ENCODE peak calls at places on chromosomes 3 and 15, in four cellular contexts. O is frontal cortex; A is stimulated activated CD4-positive, alpha-beta T cell treated with anti-CD3 and anti-CD28 coated beads, Interleukin-2, amount 100 ng/mL, for 24 hours; F is left ventricle myocardium superior. B is an unnamed sample.

GRCh38 chr3:99526927-99527326 is 111.5 kb upstream of the COL8A1 start:
- DNase-seq in F (no peak), A (no peak), O (no peak), B (no peak)

GRCh38 chr3:171772427-171773056 is 37.7 kb downstream of the PLD1 start:
- DNase-seq in F (peak; percentile 49), A (peak; percentile 55), O (peak; percentile 48), B (no peak)

GRCh38 chr3:186965141-186965879 is 35.0 kb downstream of the ST6GAL1 start:
- DNase-seq in A (no peak), O (no peak), F (no peak), B (no peak)

GRCh38 chr3:104198136-104198535 is 1168.6 kb upstream of the ALCAM start:
- DNase-seq in F (no peak), O (no peak), A (no peak), B (no peak)

GRCh38 chr3:385151-385550 is 188.6 kb downstream of the CHL1 start:
- DNase-seq in F (no peak), O (no peak), A (no peak), B (no peak)

GRCh38 chr15:47129033-47129432 is 588.3 kb upstream of the SEMA6D start:
- DNase-seq in F (no peak), A (no peak), O (no peak), B (no peak)

GRCh38 chr3:79052054-79052681 is 715.6 kb downstream of the ROBO1 start:
- DNase-seq in A (peak; percentile 1), F (no peak), O (no peak), B (no peak)

GRCh38 chr15:99435138-99435695 is 130.6 kb upstream of the MEF2A start:
- DNase-seq in A (no peak), F (no peak), O (no peak), B (no peak)

GRCh38 chr3:153897842-153898241 is 223.3 kb upstream of the ARHGEF26 start:
- DNase-seq in O (no peak), A (no peak), F (no peak), B (no peak)

GRCh38 chr3:33433843-33434242 is 6.4 kb downstream of the UBP1 start:
- DNase-seq in A (no peak), O (no peak), F (no peak), B (no peak)

GRCh38 chr3:134852893-134853351 is 57.9 kb downstream of the EPHB1 start:
- DNase-seq in A (no peak), O (no peak), F (no peak), B (no peak)

GRCh38 chr15:58396181-58396580 is 35.6 kb upstream of the LIPC start:
- DNase-seq in F (no peak), A (no peak), O (no peak), B (no peak)

GRCh38 chr15:40477703-40478269 is 7.0 kb downstream of the CHST14 start:
- DNase-seq in A (no peak), F (no peak), O (no peak), B (no peak)

GRCh38 chr3:28301607-28302158 is 46.8 kb upstream of the ZCWPW2 start:
- DNase-seq in A (no peak), F (no peak), O (no peak), B (no peak)

GRCh38 chr3:124230928-124231456 is 239.1 kb upstream of the ROPN1 start:
- DNase-seq in F (no peak), O (peak; percentile 28), A (no peak), B (no peak)

GRCh38 chr3:139759470-139759869 is 81.7 kb upstream of the NMNAT3 start:
- DNase-seq in O (no peak), A (no peak), F (no peak), B (no peak)

GRCh38 chr15:31484369-31484951 is 157.8 kb downstream of the KLF13 start:
- DNase-seq in O (no peak), A (no peak), F (no peak), B (no peak)

GRCh38 chr3:38029400-38030125 is at the start of gene PLCD1:
- DNase-seq in O (peak; percentile 90), A (peak; percentile 43), F (peak; percentile 91), B (peak; percentile 91)

GRCh38 chr3:170632780-170633179 is 46.9 kb upstream of the SLC7A14 start:
- DNase-seq in O (no peak), A (no peak), F (no peak), B (no peak)

GRCh38 chr3:148820885-148821284 is 6.7 kb upstream of the CPB1 start:
- DNase-seq in O (no peak), A (no peak), F (no peak), B (no peak)

GRCh38 chr3:183812746-183813445 is 12.5 kb downstream of the MAP6D1 start:
- DNase-seq in F (no peak), O (no peak), A (no peak), B (no peak)

GRCh38 chr3:101252897-101253296 is 67.5 kb downstream of the IMPG2 start:
- DNase-seq in F (no peak), A (no peak), O (no peak), B (no peak)

GRCh38 chr15:33188654-33189257 is 5.8 kb downstream of the FMN1 start:
- DNase-seq in O (no peak), A (no peak), F (no peak), B (peak; percentile 16)

GRCh38 chr3:82643948-82644347 is 882.5 kb upstream of the GBE1 start:
- DNase-seq in F (no peak), A (no peak), O (no peak), B (no peak)

GRCh38 chr15:65392368-65392767 is 14.6 kb upstream of the IGDCC3 start:
- DNase-seq in F (peak; percentile 44), O (no peak), A (no peak), B (no peak)

GRCh38 chr3:110533089-110533488 is 538.5 kb upstream of the NECTIN3 start:
- DNase-seq in F (no peak), A (no peak), O (no peak), B (no peak)

GRCh38 chr15:31276596-31277298 is 49.9 kb upstream of the KLF13 start:
- DNase-seq in O (no peak), F (no peak), A (no peak), B (no peak)

GRCh38 chr3:183306798-183307671 is 54.0 kb downstream of the B3GNT5 start:
- DNase-seq in F (peak; percentile 83), O (peak; percentile 47), A (peak; percentile 44), B (peak; percentile 71)

GRCh38 chr3:40329081-40329480 is 19.6 kb downstream of the EIF1B start:
- DNase-seq in O (no peak), A (no peak), F (no peak), B (no peak)

GRCh38 chr3:183315739-183316138 is 62.7 kb downstream of the B3GNT5 start:
- DNase-seq in A (no peak), O (no peak), F (no peak), B (no peak)

GRCh38 chr3:65728138-65728537 is 310.6 kb downstream of the MAGI1 start:
- DNase-seq in O (no peak), F (no peak), A (no peak), B (no peak)

GRCh38 chr3:188439080-188439479 is 285.1 kb downstream of the LPP start:
- DNase-seq in A (no peak), O (peak; percentile 14), F (no peak), B (no peak)

B was measured in heart left ventricle.